ENCODE peak calls at places on chromosome X, in four cellular contexts. Q, P, J and X are unnamed samples.

GRCh38 chrX:149948001-149948400 is 9.7 kb upstream of the EOLA2 start:
- DNase-seq in P (no peak), J (no peak), Q (no peak), X (no peak)

GRCh38 chrX:11611161-11611560 is 54.6 kb downstream of the ARHGAP6 start:
- DNase-seq in P (no peak), Q (no peak), J (no peak), X (no peak)

GRCh38 chrX:16445166-16445752 is 204.7 kb upstream of the S100G start:
- DNase-seq in P (peak), J (no peak), Q (peak), X (peak)

GRCh38 chrX:69024931-69025330 is 140.3 kb downstream of the PJA1 start:
- DNase-seq in Q (no peak), J (no peak), P (no peak), X (peak)

GRCh38 chrX:145813081-145813480 is 4.5 kb upstream of the SLITRK2 start:
- DNase-seq in Q (no peak), P (no peak), J (no peak), X (no peak)

GRCh38 chrX:103157511-103158316 is 57.2 kb upstream of the BEX4 start:
- DNase-seq in J (no peak), Q (peak), P (peak), X (peak)

GRCh38 chrX:46628406-46629371 is 55.1 kb downstream of the CHST7 start:
- DNase-seq in J (peak), Q (no peak), P (no peak), X (no peak)

GRCh38 chrX:51459125-51459524 is 37.3 kb downstream of the NUDT11 start:
- DNase-seq in Q (peak), J (no peak), P (peak), X (no peak)

DNA sequence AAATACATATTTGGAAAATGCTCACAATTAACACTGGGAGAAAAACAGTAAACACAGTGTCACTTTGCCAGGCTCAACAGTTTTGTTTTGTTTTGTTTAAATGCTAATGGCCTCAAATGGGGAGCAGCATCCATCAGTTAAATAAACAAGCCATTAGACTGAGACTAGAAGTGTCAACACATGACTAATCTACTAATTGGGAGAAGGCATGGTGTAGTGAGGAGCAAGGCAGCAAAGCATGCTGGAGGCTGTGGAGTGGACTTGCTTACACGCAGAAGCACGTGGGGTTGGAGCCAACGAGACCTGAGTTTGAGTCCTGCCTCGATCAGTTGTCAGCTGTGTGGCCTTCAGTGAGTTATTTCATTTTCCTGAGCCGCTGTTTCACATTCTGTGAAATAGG is 29.0 kb downstream of the UTP14A start:
- DNase-seq in P (no peak), J (no peak), Q (no peak), X (no peak)
- TF ChIP-seq PBX3 in P (no peak), J (no peak), Q (no peak), X (no peak)

DNA sequence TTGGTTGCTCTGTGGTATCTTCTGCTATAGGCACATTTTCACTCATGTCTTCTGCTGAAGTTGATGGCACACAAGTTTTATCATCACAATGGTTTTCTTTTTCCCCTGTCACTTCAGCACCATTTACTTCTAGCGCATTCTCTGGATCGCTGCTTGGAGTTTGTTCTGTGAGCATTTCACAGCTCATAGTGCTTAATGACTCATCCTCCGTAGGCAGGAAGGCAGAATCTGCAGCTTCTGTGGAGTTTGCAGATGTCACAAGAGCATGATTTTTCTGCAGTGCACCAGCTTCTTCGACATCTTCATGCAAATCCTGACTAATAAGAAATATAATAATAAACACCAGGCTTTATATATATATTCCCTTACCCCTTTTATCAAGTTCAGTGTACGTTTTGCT is 83.6 kb downstream of the CHM start:
- DNase-seq in Q (peak), J (no peak), P (peak), X (no peak)
- TF ChIP-seq PBX3 in Q (no peak), J (no peak), P (no peak), X (no peak)

GRCh38 chrX:54921427-54922021 is 900 bp downstream of the TRO start:
- DNase-seq in J (no peak), P (peak), Q (no peak), X (peak)

GRCh38 chrX:54923376-54923775 is 2.8 kb downstream of the TRO start:
- DNase-seq in Q (no peak), P (no peak), J (no peak), X (no peak)

GRCh38 chrX:54922547-54922946 is 1.9 kb downstream of the TRO start:
- DNase-seq in P (no peak), Q (no peak), J (no peak), X (no peak)

DNA sequence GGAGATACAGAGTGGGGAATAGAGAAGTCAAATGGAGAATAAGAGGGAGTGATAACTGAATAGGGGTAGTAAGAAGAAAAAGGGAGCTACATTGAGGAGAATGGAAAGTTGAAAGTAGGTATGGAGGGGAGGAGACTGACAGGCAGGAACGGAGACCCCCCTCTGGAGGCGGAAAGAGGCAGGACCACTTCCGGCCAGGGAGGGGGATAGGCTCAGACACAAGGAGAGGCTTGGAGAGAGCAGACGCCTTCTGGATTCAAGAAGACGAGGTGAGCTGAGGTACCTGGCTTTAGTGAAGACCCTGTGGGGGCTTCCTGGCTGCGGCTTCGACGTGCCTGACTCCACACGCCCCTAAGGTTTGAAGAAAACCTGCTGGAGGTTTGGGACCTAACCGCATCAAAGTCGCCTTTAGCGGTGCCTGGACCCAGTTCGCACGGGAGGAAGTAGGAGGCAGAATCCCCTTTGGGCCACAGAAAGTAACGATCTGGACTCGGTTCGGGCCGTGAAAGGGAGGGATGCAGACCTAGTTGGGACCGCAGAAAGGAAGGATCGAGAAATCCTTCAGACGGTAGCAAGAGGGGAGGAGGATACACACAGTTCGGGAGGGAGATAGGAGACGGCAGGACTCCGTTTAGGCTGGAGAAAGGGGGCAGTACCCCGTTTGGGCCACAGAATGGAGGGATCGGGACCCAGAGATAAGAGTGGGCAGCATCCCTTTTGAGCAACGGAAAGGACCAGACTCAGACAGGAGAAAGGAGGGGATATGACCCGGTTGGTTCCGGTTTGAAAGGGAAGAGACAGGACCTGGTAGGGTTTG is at the start of gene TRO:
- DNase-seq in P (no peak), Q (no peak), J (no peak), X (peak)
- TF ChIP-seq PBX3 in P (no peak), Q (no peak), J (no peak), X (no peak)

DNA sequence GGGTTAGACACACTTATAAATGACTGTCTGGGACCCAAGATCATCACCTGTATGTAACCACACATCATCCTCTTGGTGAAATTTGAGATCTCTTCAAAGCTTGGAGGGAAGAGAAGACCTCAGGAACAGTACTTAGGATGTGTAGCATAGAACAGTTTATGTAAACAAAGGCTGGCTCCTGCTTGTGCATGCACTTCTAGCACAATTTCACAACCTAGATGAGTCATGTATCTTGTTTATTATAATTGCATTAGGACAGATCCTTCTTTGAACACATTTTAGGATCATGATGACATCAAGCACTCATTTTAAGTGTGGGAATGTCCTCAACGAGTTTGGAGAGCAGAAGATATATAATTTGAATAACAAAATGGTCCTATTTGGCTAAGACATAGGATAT is 26.3 kb upstream of the ZMAT1 start:
- DNase-seq in P (no peak), J (no peak), Q (no peak), X (no peak)
- TF ChIP-seq PBX3 in P (no peak), J (no peak), Q (no peak), X (no peak)

DNA sequence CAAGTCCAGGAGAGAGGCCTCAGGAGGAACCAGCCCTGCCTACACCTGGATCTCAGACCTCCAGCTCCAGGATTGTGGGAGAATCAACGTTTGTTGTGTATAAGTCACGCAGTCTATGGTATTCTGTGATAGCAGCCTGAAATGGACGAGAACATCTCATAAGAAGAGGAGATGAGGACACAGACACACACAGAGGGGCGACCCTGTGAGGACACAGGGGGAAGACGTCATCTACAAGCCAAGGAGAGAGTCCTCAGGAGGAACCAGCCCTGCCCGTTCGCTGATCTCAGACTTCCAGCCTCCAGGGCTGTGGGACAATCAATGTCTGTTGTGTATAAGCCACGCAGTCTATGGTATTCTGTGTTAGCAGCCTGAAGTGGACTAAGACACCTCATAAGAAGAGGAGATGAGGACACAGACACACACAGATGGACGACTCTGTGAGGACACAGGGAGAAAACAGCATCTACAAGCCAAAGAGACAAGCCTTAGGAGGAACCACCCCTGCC is 20.3 kb downstream of the P2RY8 start:
- DNase-seq in P (no peak), Q (no peak), J (no peak), X (no peak)
- TF ChIP-seq PBX3 in P (no peak), Q (no peak), J (no peak), X (no peak)

GRCh38 chrX:70324326-70324725 is 34.4 kb downstream of the KIF4A start:
- DNase-seq in J (no peak), Q (no peak), P (no peak), X (no peak)

GRCh38 chrX:70322784-70323183 is 32.9 kb downstream of the KIF4A start:
- DNase-seq in Q (peak), P (no peak), J (no peak), X (no peak)
- TF ChIP-seq PBX3 in Q (no peak), P (no peak), J (no peak), X (no peak)

GRCh38 chrX:40012800-40013682 is 84.7 kb downstream of the BCOR start:
- DNase-seq in Q (peak), J (no peak), P (peak), X (no peak)

GRCh38 chrX:40012039-40012799 is 85.5 kb downstream of the BCOR start:
- DNase-seq in P (peak), Q (no peak), J (no peak), X (no peak)

GRCh38 chrX:40018021-40018420 is 79.7 kb downstream of the BCOR start:
- DNase-seq in Q (no peak), P (no peak), J (no peak), X (no peak)

GRCh38 chrX:40015693-40016092 is 82.1 kb downstream of the BCOR start:
- DNase-seq in J (no peak), Q (no peak), P (no peak), X (no peak)

DNA sequence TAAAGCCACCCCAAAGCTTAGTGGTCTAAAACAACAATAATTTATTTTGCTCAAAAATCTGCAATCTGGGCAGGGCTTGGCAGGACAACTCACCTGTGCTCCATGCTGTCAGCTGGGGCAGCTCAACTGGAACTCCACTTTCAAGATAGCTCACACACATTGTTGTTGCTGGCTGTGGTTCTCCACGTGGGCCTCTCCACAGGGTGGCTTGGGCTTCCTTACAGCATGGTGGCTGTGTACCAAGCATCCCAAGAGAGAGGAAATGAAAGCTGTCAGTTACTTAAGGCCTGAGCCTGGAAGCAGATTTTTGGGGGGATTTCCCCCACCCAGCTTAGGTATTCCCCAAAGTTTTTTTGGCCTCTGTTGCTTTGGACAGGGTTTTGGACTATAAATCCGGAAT is 81.1 kb downstream of the BCOR start:
- DNase-seq in Q (no peak), P (no peak), J (no peak), X (no peak)
- TF ChIP-seq PBX3 in Q (no peak), P (no peak), J (no peak), X (no peak)

GRCh38 chrX:1027133-1027532 is 185.3 kb downstream of the CRLF2 start:
- DNase-seq in P (no peak), Q (no peak), J (peak), X (no peak)
- TF ChIP-seq PBX3 in P (no peak), Q (no peak), J (no peak), X (no peak)

GRCh38 chrX:119659522-119659921 is 33.4 kb downstream of the SEPTIN6 start:
- DNase-seq in J (no peak), P (no peak), Q (no peak), X (no peak)
- TF ChIP-seq PBX3 in J (no peak), P (no peak), Q (no peak), X (no peak)

DNA sequence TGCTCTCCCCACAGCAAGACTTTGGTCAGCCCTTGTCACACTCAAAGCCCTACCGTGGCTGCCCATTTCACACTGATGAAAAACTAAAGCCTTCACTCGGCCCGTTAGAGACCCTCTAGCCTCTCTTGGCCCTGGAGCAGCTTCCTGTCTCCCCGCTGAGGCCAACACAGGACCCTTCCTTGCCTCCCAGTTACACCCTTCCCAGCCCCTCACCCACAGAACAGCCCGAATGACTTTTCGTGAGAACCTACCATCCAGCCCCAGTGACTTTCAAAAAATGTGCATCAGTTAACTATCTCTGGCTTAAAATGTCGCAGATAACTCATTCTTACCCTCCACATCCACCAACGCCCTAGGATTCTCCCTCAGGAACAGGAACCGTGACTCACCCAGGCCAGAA is 756 bp upstream of the TAF9B start:
- DNase-seq in J (no peak), P (no peak), Q (no peak), X (no peak)
- TF ChIP-seq PBX3 in J (no peak), P (no peak), Q (no peak), X (no peak)